ENCODE peak calls at places on chromosome 2, in six cellular contexts. T is tibial artery; P is activated CD4-positive, alpha-beta memory T cell treated with anti-CD3 and anti-CD28 coated beads for 36 hours; L is KG1; U is Panc1; H is stimulated activated CD4-positive, alpha-beta T cell treated with anti-CD3 and anti-CD28 coated beads, Interleukin-2, amount 100 ng/mL, for 24 hours. K is an unnamed sample.

GRCh38 chr2:206555721-206556120 is 86.6 kb upstream of the FAM237A start:
- DNase-seq in T (no peak), P (no peak), L (no peak), U (no peak), H (no peak), K (no peak)

GRCh38 chr2:38146302-38146916 is 70.5 kb upstream of the CYP1B1 start:
- DNase-seq in T (peak; percentile 41), P (peak; percentile 20), L (no peak), U (no peak), H (no peak), K (peak; percentile 61)

GRCh38 chr2:73827018-73827417 is 1.7 kb upstream of the STAMBP start:
- DNase-seq in T (no peak), P (no peak), L (peak; percentile 28), U (no peak), H (no peak), K (no peak)

GRCh38 chr2:54666131-54666637 is 57.3 kb upstream of the EML6 start:
- DNase-seq in T (peak; percentile 65), P (no peak), L (no peak), U (no peak), H (no peak), K (no peak)

GRCh38 chr2:67322361-67323001 is 74.7 kb upstream of the ETAA1 start:
- DNase-seq in T (peak; percentile 34), P (no peak), L (no peak), U (peak; percentile 55), H (no peak), K (no peak)

GRCh38 chr2:189498205-189498604 is 56.9 kb downstream of the WDR75 start:
- DNase-seq in T (no peak), P (no peak), L (no peak), U (no peak), H (no peak), K (no peak)

GRCh38 chr2:72111061-72111460 is 36.6 kb downstream of the CYP26B1 start:
- DNase-seq in T (no peak), P (no peak), L (no peak), U (no peak), H (no peak), K (no peak)

GRCh38 chr2:1910562-1911256 is 166.4 kb upstream of the PXDN start:
- DNase-seq in T (no peak), P (no peak), L (no peak), U (no peak), H (no peak), K (no peak)

GRCh38 chr2:25424426-25425028 is 82.8 kb upstream of the DNMT3A start:
- DNase-seq in T (no peak), P (no peak), L (no peak), U (no peak), H (no peak), K (no peak)

GRCh38 chr2:200357845-200358244 is 51.4 kb downstream of the SPATS2L start:
- DNase-seq in T (no peak), P (no peak), L (no peak), U (no peak), H (no peak), K (no peak)

GRCh38 chr2:29615183-29615582 is 306.2 kb downstream of the ALK start:
- DNase-seq in T (no peak), P (no peak), L (no peak), U (no peak), H (no peak), K (no peak)

GRCh38 chr2:240319855-240320560 is 115.5 kb upstream of the GPC1 start:
- DNase-seq in T (no peak), P (no peak), L (no peak), U (no peak), H (no peak), K (no peak)